ENCODE peak calls at places on chromosomes 3 and 15, in ten cellular contexts. One of them, this sample, is unnamed.

GRCh38 chr3:62558549-62559112 is 185.3 kb upstream of the FEZF2 start:
- DNase-seq in stimulated activated CD4-positive, alpha-beta T cell treated with anti-CD3 and anti-CD28 coated beads, Interleukin-2, amount 100 ng/mL, for 48 hours: no peak
- DNase-seq in activated CD8-positive, alpha-beta memory T cell treated with anti-CD3 and anti-CD28 coated beads for 48 hours: no peak
- DNase-seq in lung: no peak
- DNase-seq in COR-L47: no peak
- DNase-seq in globus pallidus: no peak
- DNase-seq in activated naive CD4-positive, alpha-beta T cell: no peak
- DNase-seq in KBM-7: peak; percentile 65
- DNase-seq in EH: peak; percentile 22
- DNase-seq in Daoy: peak; percentile 22
- DNase-seq in this sample: peak; percentile 54

GRCh38 chr3:43753743-43754142 is 63.0 kb downstream of the ABHD5 start:
- DNase-seq in stimulated activated CD4-positive, alpha-beta T cell treated with anti-CD3 and anti-CD28 coated beads, Interleukin-2, amount 100 ng/mL, for 48 hours: no peak
- DNase-seq in activated CD8-positive, alpha-beta memory T cell treated with anti-CD3 and anti-CD28 coated beads for 48 hours: no peak
- DNase-seq in lung: no peak
- DNase-seq in COR-L47: no peak
- DNase-seq in globus pallidus: no peak
- DNase-seq in activated naive CD4-positive, alpha-beta T cell: no peak
- DNase-seq in KBM-7: no peak
- DNase-seq in EH: peak; percentile 85
- DNase-seq in Daoy: peak; percentile 61
- DNase-seq in this sample: no peak

GRCh38 chr15:88838667-88839066 is 35.4 kb downstream of the ACAN start:
- DNase-seq in stimulated activated CD4-positive, alpha-beta T cell treated with anti-CD3 and anti-CD28 coated beads, Interleukin-2, amount 100 ng/mL, for 48 hours: no peak
- DNase-seq in activated CD8-positive, alpha-beta memory T cell treated with anti-CD3 and anti-CD28 coated beads for 48 hours: no peak
- DNase-seq in lung: no peak
- DNase-seq in COR-L47: no peak
- DNase-seq in globus pallidus: no peak
- DNase-seq in activated naive CD4-positive, alpha-beta T cell: no peak
- DNase-seq in KBM-7: no peak
- DNase-seq in EH: no peak
- DNase-seq in Daoy: no peak
- DNase-seq in this sample: no peak

GRCh38 chr3:79314547-79314946 is 453.3 kb downstream of the ROBO1 start:
- DNase-seq in stimulated activated CD4-positive, alpha-beta T cell treated with anti-CD3 and anti-CD28 coated beads, Interleukin-2, amount 100 ng/mL, for 48 hours: no peak
- DNase-seq in activated CD8-positive, alpha-beta memory T cell treated with anti-CD3 and anti-CD28 coated beads for 48 hours: no peak
- DNase-seq in lung: no peak
- DNase-seq in COR-L47: no peak
- DNase-seq in globus pallidus: no peak
- DNase-seq in activated naive CD4-positive, alpha-beta T cell: no peak
- DNase-seq in KBM-7: no peak
- DNase-seq in EH: no peak
- DNase-seq in Daoy: no peak
- DNase-seq in this sample: no peak

GRCh38 chr3:41419809-41420208 is 220.5 kb downstream of the CTNNB1 start:
- DNase-seq in stimulated activated CD4-positive, alpha-beta T cell treated with anti-CD3 and anti-CD28 coated beads, Interleukin-2, amount 100 ng/mL, for 48 hours: no peak
- DNase-seq in activated CD8-positive, alpha-beta memory T cell treated with anti-CD3 and anti-CD28 coated beads for 48 hours: no peak
- DNase-seq in lung: no peak
- DNase-seq in COR-L47: no peak
- DNase-seq in globus pallidus: no peak
- DNase-seq in activated naive CD4-positive, alpha-beta T cell: no peak
- DNase-seq in KBM-7: peak; percentile 77
- DNase-seq in EH: no peak
- DNase-seq in Daoy: no peak
- DNase-seq in this sample: no peak

GRCh38 chr3:156417733-156418132 is 137.2 kb downstream of the SSR3 start:
- DNase-seq in stimulated activated CD4-positive, alpha-beta T cell treated with anti-CD3 and anti-CD28 coated beads, Interleukin-2, amount 100 ng/mL, for 48 hours: no peak
- DNase-seq in activated CD8-positive, alpha-beta memory T cell treated with anti-CD3 and anti-CD28 coated beads for 48 hours: no peak
- DNase-seq in lung: no peak
- DNase-seq in COR-L47: no peak
- DNase-seq in globus pallidus: no peak
- DNase-seq in activated naive CD4-positive, alpha-beta T cell: no peak
- DNase-seq in KBM-7: no peak
- DNase-seq in EH: no peak
- DNase-seq in Daoy: no peak
- DNase-seq in this sample: no peak

GRCh38 chr3:63724987-63725386 is 72.5 kb downstream of the SNTN start:
- DNase-seq in stimulated activated CD4-positive, alpha-beta T cell treated with anti-CD3 and anti-CD28 coated beads, Interleukin-2, amount 100 ng/mL, for 48 hours: no peak
- DNase-seq in activated CD8-positive, alpha-beta memory T cell treated with anti-CD3 and anti-CD28 coated beads for 48 hours: no peak
- DNase-seq in lung: peak; percentile 57
- DNase-seq in COR-L47: no peak
- DNase-seq in globus pallidus: no peak
- DNase-seq in activated naive CD4-positive, alpha-beta T cell: no peak
- DNase-seq in KBM-7: no peak
- DNase-seq in EH: peak; percentile 88
- DNase-seq in Daoy: peak; percentile 89
- DNase-seq in this sample: no peak

GRCh38 chr3:53668872-53669271 is 174.5 kb downstream of the CACNA1D start:
- DNase-seq in stimulated activated CD4-positive, alpha-beta T cell treated with anti-CD3 and anti-CD28 coated beads, Interleukin-2, amount 100 ng/mL, for 48 hours: no peak
- DNase-seq in activated CD8-positive, alpha-beta memory T cell treated with anti-CD3 and anti-CD28 coated beads for 48 hours: no peak
- DNase-seq in lung: no peak
- DNase-seq in COR-L47: peak; percentile 4
- DNase-seq in globus pallidus: no peak
- DNase-seq in activated naive CD4-positive, alpha-beta T cell: no peak
- DNase-seq in KBM-7: peak; percentile 32
- DNase-seq in EH: peak; percentile 22
- DNase-seq in Daoy: no peak
- DNase-seq in this sample: peak; percentile 14

GRCh38 chr15:35308802-35309201 is 223.7 kb upstream of the NANOGP8 start:
- DNase-seq in stimulated activated CD4-positive, alpha-beta T cell treated with anti-CD3 and anti-CD28 coated beads, Interleukin-2, amount 100 ng/mL, for 48 hours: no peak
- DNase-seq in activated CD8-positive, alpha-beta memory T cell treated with anti-CD3 and anti-CD28 coated beads for 48 hours: no peak
- DNase-seq in lung: no peak
- DNase-seq in COR-L47: no peak
- DNase-seq in globus pallidus: no peak
- DNase-seq in activated naive CD4-positive, alpha-beta T cell: no peak
- DNase-seq in KBM-7: no peak
- DNase-seq in EH: peak; percentile 99
- DNase-seq in Daoy: no peak
- DNase-seq in this sample: no peak

GRCh38 chr3:89227218-89227617 is 119.8 kb downstream of the EPHA3 start:
- DNase-seq in stimulated activated CD4-positive, alpha-beta T cell treated with anti-CD3 and anti-CD28 coated beads, Interleukin-2, amount 100 ng/mL, for 48 hours: no peak
- DNase-seq in activated CD8-positive, alpha-beta memory T cell treated with anti-CD3 and anti-CD28 coated beads for 48 hours: no peak
- DNase-seq in lung: no peak
- DNase-seq in COR-L47: no peak
- DNase-seq in globus pallidus: no peak
- DNase-seq in activated naive CD4-positive, alpha-beta T cell: no peak
- DNase-seq in KBM-7: no peak
- DNase-seq in EH: no peak
- DNase-seq in Daoy: no peak
- DNase-seq in this sample: no peak

GRCh38 chr15:83365370-83365938 is 81.0 kb upstream of the BNC1 start:
- DNase-seq in stimulated activated CD4-positive, alpha-beta T cell treated with anti-CD3 and anti-CD28 coated beads, Interleukin-2, amount 100 ng/mL, for 48 hours: peak; percentile 6
- DNase-seq in activated CD8-positive, alpha-beta memory T cell treated with anti-CD3 and anti-CD28 coated beads for 48 hours: peak; percentile 6
- DNase-seq in lung: peak; percentile 32
- DNase-seq in COR-L47: no peak
- DNase-seq in globus pallidus: peak; percentile 83
- DNase-seq in activated naive CD4-positive, alpha-beta T cell: no peak
- DNase-seq in KBM-7: peak; percentile 52
- DNase-seq in EH: peak; percentile 77
- DNase-seq in Daoy: peak; percentile 67
- DNase-seq in this sample: peak; percentile 67

GRCh38 chr3:52811452-52812011 is 16.9 kb downstream of the ITIH3 start:
- DNase-seq in stimulated activated CD4-positive, alpha-beta T cell treated with anti-CD3 and anti-CD28 coated beads, Interleukin-2, amount 100 ng/mL, for 48 hours: no peak
- DNase-seq in activated CD8-positive, alpha-beta memory T cell treated with anti-CD3 and anti-CD28 coated beads for 48 hours: no peak
- DNase-seq in lung: no peak
- DNase-seq in COR-L47: no peak
- DNase-seq in globus pallidus: no peak
- DNase-seq in activated naive CD4-positive, alpha-beta T cell: no peak
- DNase-seq in KBM-7: no peak
- DNase-seq in EH: no peak
- DNase-seq in Daoy: no peak
- DNase-seq in this sample: no peak